ENCODE peak calls at places on chromosomes 3 and 15, in seven cellular contexts. O is amygdala, M is T47D, W is HuH-7, P is fibroblast of mammary gland, F is cardiac fibroblast, D is epithelial cell of prostate. L is an unnamed sample.

GRCh38 chr3:182508896-182509295 is 284.4 kb upstream of the ATP11B start:
- DNase-seq in O (no peak), M (no peak), W (no peak), P (no peak), F (no peak), D (no peak), L (no peak)

GRCh38 chr3:14926592-14926991 is 20.8 kb upstream of the NR2C2 start:
- DNase-seq in O (no peak), M (no peak), W (no peak), P (no peak), F (no peak), D (no peak), L (no peak)

GRCh38 chr3:116614795-116615362 is 94.7 kb upstream of the TUSC7 start:
- DNase-seq in O (no peak), M (no peak), W (no peak), P (peak; percentile 3), F (peak; percentile 0), D (no peak), L (peak; percentile 26)

GRCh38 chr15:88091444-88092016 is 165.0 kb downstream of the NTRK3 start:
- DNase-seq in O (no peak), M (no peak), W (no peak), P (no peak), F (no peak), D (no peak), L (no peak)

GRCh38 chr15:76978522-76979330 is 16.2 kb upstream of the PSTPIP1 start:
- DNase-seq in O (no peak), M (no peak), W (no peak), P (no peak), F (no peak), D (no peak), L (no peak)

GRCh38 chr3:194787650-194788049 is 102.0 kb downstream of the FAM43A start:
- DNase-seq in O (no peak), M (no peak), W (no peak), P (no peak), F (no peak), D (no peak), L (no peak)

GRCh38 chr15:68795298-68795848 is 25.3 kb downstream of the ANP32A start:
- DNase-seq in O (peak; percentile 58), M (peak; percentile 77), W (no peak), P (peak; percentile 74), F (peak; percentile 81), D (peak; percentile 86), L (peak; percentile 57)

GRCh38 chr15:66954601-66955000 is 110.8 kb upstream of the SMAD3 start:
- DNase-seq in O (no peak), M (no peak), W (no peak), P (no peak), F (no peak), D (no peak), L (no peak)

GRCh38 chr3:184757010-184757651 is 45.3 kb upstream of the MAGEF1 start:
- DNase-seq in O (no peak), M (no peak), W (peak; percentile 28), P (peak; percentile 95), F (peak; percentile 81), D (no peak), L (peak; percentile 99)

L was measured in IMR-90.